ENCODE peak calls at places on chromosomes 2 and 18, in eight cellular contexts. S is endothelial cell, T is ovary, O is cardiac fibroblast, U is body of pancreas, A is HFF-Myc, J is fibroblast of lung, R is breast epithelium. C is an unnamed sample.

GRCh38 chr18:22345733-22346132 is 72.0 kb downstream of the CTAGE1 start:
- DNase-seq in S (no peak), T (no peak), O (no peak), U (no peak), A (no peak), J (no peak), R (no peak), C (no peak)

GRCh38 chr2:11669454-11670291 is at the start of gene NTSR2:
- DNase-seq in S (peak), T (peak), O (peak), U (peak), A (no peak), J (peak), R (no peak), C (no peak)

GRCh38 chr2:50953021-50953420 is 78.9 kb downstream of the NRXN1 start:
- DNase-seq in S (no peak), T (no peak), O (peak), U (no peak), A (no peak), J (peak), R (no peak), C (peak)

GRCh38 chr2:106044021-106044420 is 150.1 kb downstream of the UXS1 start:
- DNase-seq in S (no peak), T (no peak), O (no peak), U (no peak), A (no peak), J (no peak), R (no peak), C (no peak)

GRCh38 chr18:21672868-21673267 is 31.7 kb downstream of the ABHD3 start:
- DNase-seq in S (no peak), T (no peak), O (peak), U (peak), A (peak), J (peak), R (peak), C (peak)

GRCh38 chr2:11998218-11998617 is 251.8 kb downstream of the LPIN1 start:
- DNase-seq in S (no peak), T (no peak), O (peak), U (no peak), A (no peak), J (no peak), R (no peak), C (no peak)

GRCh38 chr2:74975016-74975415 is 16.6 kb downstream of the POLE4 start:
- DNase-seq in S (no peak), T (no peak), O (no peak), U (no peak), A (no peak), J (no peak), R (no peak), C (no peak)

GRCh38 chr2:33432871-33433270 is 43.6 kb upstream of the RASGRP3 start:
- DNase-seq in S (no peak), T (no peak), O (no peak), U (no peak), A (no peak), J (no peak), R (no peak), C (no peak)

GRCh38 chr2:185372188-185372587 is 366.4 kb upstream of the FSIP2 start:
- DNase-seq in S (no peak), T (no peak), O (peak), U (peak), A (no peak), J (peak), R (no peak), C (peak)

GRCh38 chr2:160365691-160366367 is 127.8 kb downstream of the RBMS1 start:
- DNase-seq in S (no peak), T (peak), O (peak), U (no peak), A (no peak), J (no peak), R (no peak), C (no peak)

GRCh38 chr18:51049137-51049536 is 19.1 kb downstream of the SMAD4 start:
- DNase-seq in S (no peak), T (no peak), O (no peak), U (no peak), A (no peak), J (no peak), R (no peak), C (no peak)

GRCh38 chr2:155309483-155309882 is 611.0 kb downstream of the KCNJ3 start:
- DNase-seq in S (no peak), T (no peak), O (no peak), U (no peak), A (no peak), J (no peak), R (no peak), C (no peak)

GRCh38 chr2:137873860-137874259 is 90.4 kb upstream of the HNMT start:
- DNase-seq in S (no peak), T (no peak), O (no peak), U (no peak), A (no peak), J (no peak), R (no peak), C (no peak)

GRCh38 chr2:215027775-215028174 is 110.7 kb downstream of the ABCA12 start:
- DNase-seq in S (no peak), T (no peak), O (no peak), U (no peak), A (no peak), J (no peak), R (no peak), C (no peak)

GRCh38 chr18:70621710-70622109 is 332.9 kb downstream of the SOCS6 start:
- DNase-seq in S (no peak), T (no peak), O (no peak), U (no peak), A (no peak), J (no peak), R (no peak), C (peak)

GRCh38 chr2:192534076-192534475 is 339.3 kb upstream of the TMEFF2 start:
- DNase-seq in S (no peak), T (no peak), O (no peak), U (no peak), A (no peak), J (no peak), R (no peak), C (no peak)

GRCh38 chr2:105697781-105698449 is 46.8 kb upstream of the NCK2 start:
- DNase-seq in S (no peak), T (no peak), O (no peak), U (peak), A (no peak), J (no peak), R (peak), C (no peak)

GRCh38 chr2:95289251-95289650 is 7.9 kb upstream of the KCNIP3 start:
- DNase-seq in S (no peak), T (no peak), O (no peak), U (no peak), A (no peak), J (no peak), R (no peak), C (no peak)

GRCh38 chr2:219165058-219165930 is 4.5 kb downstream of the SLC23A3 start:
- DNase-seq in S (no peak), T (no peak), O (no peak), U (no peak), A (no peak), J (no peak), R (no peak), C (no peak)

GRCh38 chr18:58216071-58216471 is 172.0 kb downstream of the NEDD4L start:
- DNase-seq in S (no peak), T (no peak), O (peak), U (no peak), A (no peak), J (peak), R (no peak), C (peak)

GRCh38 chr2:118800736-118801135 is 46.7 kb downstream of the EN1 start:
- DNase-seq in S (no peak), T (no peak), O (peak), U (no peak), A (no peak), J (no peak), R (no peak), C (no peak)

GRCh38 chr2:171545086-171545485 is 22.8 kb downstream of the CYBRD1 start:
- DNase-seq in S (no peak), T (no peak), O (peak), U (no peak), A (no peak), J (no peak), R (no peak), C (no peak)

GRCh38 chr2:205465791-205466190 is 216.5 kb upstream of the NRP2 start:
- DNase-seq in S (no peak), T (no peak), O (no peak), U (no peak), A (no peak), J (no peak), R (no peak), C (no peak)

GRCh38 chr2:140600116-140600515 is 1530.7 kb downstream of the LRP1B start:
- DNase-seq in S (no peak), T (no peak), O (peak), U (no peak), A (no peak), J (peak), R (no peak), C (no peak)

GRCh38 chr2:19038096-19039015 is 320.1 kb downstream of the OSR1 start:
- DNase-seq in S (no peak), T (no peak), O (peak), U (no peak), A (peak), J (peak), R (no peak), C (no peak)

GRCh38 chr2:119223521-119224390 is at the start of gene STEAP3:
- DNase-seq in S (peak), T (peak), O (peak), U (peak), A (no peak), J (peak), R (peak), C (peak)

GRCh38 chr18:56001576-56001975 is 413.6 kb upstream of the TCF4 start:
- DNase-seq in S (no peak), T (no peak), O (peak), U (no peak), A (no peak), J (no peak), R (no peak), C (no peak)

GRCh38 chr18:25587545-25587944 is 235.6 kb upstream of the ZNF521 start:
- DNase-seq in S (no peak), T (no peak), O (no peak), U (no peak), A (no peak), J (peak), R (no peak), C (no peak)

GRCh38 chr18:62883937-62884735 is 168.8 kb downstream of the PHLPP1 start:
- DNase-seq in S (no peak), T (no peak), O (no peak), U (no peak), A (no peak), J (no peak), R (no peak), C (no peak)

GRCh38 chr2:43391877-43392214 is 165.4 kb upstream of the ZFP36L2 start:
- DNase-seq in S (no peak), T (peak), O (peak), U (no peak), A (no peak), J (peak), R (no peak), C (no peak)

DNA sequence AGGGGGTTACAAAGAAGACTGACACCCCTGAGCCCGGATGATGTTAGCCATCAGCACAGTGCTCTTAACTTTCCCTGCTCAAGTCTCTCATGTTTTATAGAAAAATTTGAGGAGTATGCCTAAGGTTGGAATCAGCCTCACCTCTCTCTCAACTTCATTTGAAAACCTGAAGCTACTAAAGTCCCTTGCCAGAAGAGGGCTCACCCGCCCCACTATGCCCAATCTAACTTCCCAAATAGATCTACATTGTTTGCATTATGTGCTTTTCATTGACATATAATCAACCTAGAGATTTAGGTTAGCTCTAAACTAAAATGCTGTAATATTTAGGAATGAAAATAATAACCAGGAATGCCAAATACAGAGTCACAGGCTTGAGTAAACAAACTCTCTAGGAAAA is 305.4 kb downstream of the NCKAP5 start:
- DNase-seq in S (no peak), T (no peak), O (peak), U (no peak), A (no peak), J (peak), R (no peak), C (peak)
- TF ChIP-seq CTCF in S (no peak), T (no peak), O (peak), U (peak), A (no peak), J (peak), R (no peak), C (no peak)

DNA sequence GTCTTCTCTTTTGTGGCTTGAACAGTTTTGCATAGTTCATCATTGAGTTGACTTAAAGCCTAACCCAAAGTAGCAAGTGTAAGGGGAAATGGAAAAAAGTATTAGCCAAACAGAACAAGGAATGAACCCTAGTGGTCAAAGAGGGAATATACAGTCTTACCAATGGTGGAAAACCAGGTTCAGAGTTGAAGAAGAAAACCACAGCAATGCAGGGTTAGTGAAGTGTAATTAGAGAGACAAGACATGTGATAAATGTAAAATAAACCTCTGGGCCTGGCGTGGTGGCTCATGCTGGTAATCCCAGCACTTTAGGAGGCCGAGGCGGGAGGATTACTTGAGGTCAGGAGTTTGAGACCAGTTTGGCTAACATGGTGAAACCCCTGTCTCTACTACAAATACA is 2.4 kb downstream of the TTN start:
- DNase-seq in S (no peak), T (no peak), O (peak), U (no peak), A (peak), J (peak), R (no peak), C (no peak)
- TF ChIP-seq CTCF in S (peak), T (no peak), O (peak), U (no peak), A (peak), J (peak), R (no peak), C (peak)

GRCh38 chr2:216770050-216770449 is 74.7 kb upstream of the IGFBP5 start:
- DNase-seq in S (no peak), T (no peak), O (no peak), U (no peak), A (no peak), J (no peak), R (no peak), C (no peak)

GRCh38 chr2:216765810-216766259 is 70.5 kb upstream of the IGFBP5 start:
- DNase-seq in S (peak), T (peak), O (peak), U (no peak), A (no peak), J (no peak), R (no peak), C (no peak)

GRCh38 chr2:216773072-216773471 is 77.7 kb upstream of the IGFBP5 start:
- DNase-seq in S (no peak), T (no peak), O (no peak), U (no peak), A (no peak), J (peak), R (no peak), C (no peak)

GRCh38 chr2:216774180-216774579 is 78.8 kb upstream of the IGFBP5 start:
- DNase-seq in S (no peak), T (no peak), O (no peak), U (no peak), A (no peak), J (no peak), R (no peak), C (no peak)

GRCh38 chr2:216768908-216769401 is 73.6 kb upstream of the IGFBP5 start:
- DNase-seq in S (no peak), T (no peak), O (peak), U (no peak), A (no peak), J (no peak), R (no peak), C (no peak)
- TF ChIP-seq CTCF in S (no peak), T (no peak), O (peak), U (no peak), A (no peak), J (no peak), R (no peak), C (no peak)

GRCh38 chr2:47653036-47653435 is 129.9 kb upstream of the MSH6 start:
- DNase-seq in S (no peak), T (no peak), O (no peak), U (no peak), A (no peak), J (no peak), R (no peak), C (no peak)

GRCh38 chr2:47654790-47655562 is 128.0 kb upstream of the MSH6 start:
- DNase-seq in S (no peak), T (no peak), O (no peak), U (no peak), A (no peak), J (no peak), R (no peak), C (no peak)

GRCh38 chr2:47655563-47655880 is 127.4 kb upstream of the MSH6 start:
- DNase-seq in S (no peak), T (no peak), O (no peak), U (no peak), A (no peak), J (no peak), R (no peak), C (no peak)

GRCh38 chr2:47652041-47652713 is 130.8 kb upstream of the MSH6 start:
- DNase-seq in S (no peak), T (no peak), O (no peak), U (no peak), A (no peak), J (no peak), R (no peak), C (no peak)

DNA sequence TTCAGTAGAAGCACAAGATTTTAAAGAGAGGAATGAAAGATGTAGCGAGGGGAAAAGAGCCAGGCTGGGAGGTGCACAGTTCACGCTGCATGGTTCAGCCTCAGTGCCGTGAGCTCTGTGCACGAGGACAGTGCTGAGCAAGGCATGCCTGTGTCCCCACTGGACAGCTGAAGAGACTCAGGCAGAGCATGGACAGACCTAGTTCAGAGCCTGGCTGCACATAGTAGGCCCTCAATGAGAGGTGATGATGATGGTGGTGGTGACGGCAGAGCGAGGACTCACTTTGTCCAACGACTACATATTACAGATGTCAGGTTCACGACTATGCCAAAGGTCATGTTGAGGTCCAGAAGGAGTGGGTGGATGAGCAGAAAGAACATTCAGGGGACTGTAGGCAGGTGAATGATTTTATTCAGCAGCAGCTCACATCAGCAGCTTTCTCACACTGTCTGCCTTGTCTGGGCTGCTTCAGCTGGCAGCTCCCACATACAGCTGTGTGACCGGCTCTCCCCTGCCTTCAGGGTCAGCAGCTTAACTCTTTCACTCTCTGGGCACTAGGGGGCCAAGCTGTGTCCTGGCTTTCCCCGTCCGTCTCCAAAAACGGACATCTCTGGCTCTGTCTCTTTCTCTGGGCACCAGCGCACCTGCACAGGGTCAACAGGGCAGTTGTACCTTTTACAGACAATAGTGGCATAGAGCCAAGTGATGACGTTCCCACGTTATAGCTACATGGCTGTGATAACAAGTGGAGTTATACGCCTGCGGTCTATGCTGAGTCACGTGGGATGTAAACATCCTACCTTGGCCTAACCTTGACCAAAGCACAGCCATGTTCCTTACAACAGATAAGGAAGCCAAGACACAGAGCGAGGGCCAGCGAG is 128.8 kb upstream of the MSH6 start:
- DNase-seq in S (peak), T (peak), O (peak), U (peak), A (no peak), J (peak), R (no peak), C (peak)
- TF ChIP-seq CTCF in S (peak), T (no peak), O (peak), U (no peak), A (peak), J (peak), R (no peak), C (peak)

GRCh38 chr18:41096504-41096903 is 858.5 kb upstream of the PIK3C3 start:
- DNase-seq in S (peak), T (no peak), O (peak), U (no peak), A (no peak), J (peak), R (no peak), C (no peak)
- TF ChIP-seq CTCF in S (no peak), T (no peak), O (no peak), U (peak), A (no peak), J (no peak), R (no peak), C (no peak)

DNA sequence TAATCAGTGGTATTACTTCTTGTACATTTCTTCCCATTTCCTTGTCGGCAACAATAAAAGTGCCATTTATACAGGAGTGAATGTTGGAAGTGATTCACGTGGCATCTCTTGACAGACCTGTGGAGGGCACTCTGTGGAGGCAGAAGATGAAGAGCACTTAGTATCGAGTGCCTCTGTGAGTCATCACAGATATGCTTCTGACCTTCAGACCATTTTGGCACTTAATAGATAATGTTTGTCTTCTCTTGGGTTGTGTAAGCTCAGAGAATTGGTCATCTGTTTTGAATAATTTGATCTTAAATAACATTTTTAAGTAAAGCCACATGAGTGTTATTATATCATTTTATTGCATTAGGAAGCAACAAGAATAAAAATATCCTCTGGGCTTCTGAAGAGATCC is 305.5 kb downstream of the PTPRM start:
- DNase-seq in S (no peak), T (no peak), O (peak), U (no peak), A (peak), J (peak), R (no peak), C (peak)
- TF ChIP-seq CTCF in S (no peak), T (no peak), O (peak), U (no peak), A (peak), J (peak), R (no peak), C (no peak)

DNA sequence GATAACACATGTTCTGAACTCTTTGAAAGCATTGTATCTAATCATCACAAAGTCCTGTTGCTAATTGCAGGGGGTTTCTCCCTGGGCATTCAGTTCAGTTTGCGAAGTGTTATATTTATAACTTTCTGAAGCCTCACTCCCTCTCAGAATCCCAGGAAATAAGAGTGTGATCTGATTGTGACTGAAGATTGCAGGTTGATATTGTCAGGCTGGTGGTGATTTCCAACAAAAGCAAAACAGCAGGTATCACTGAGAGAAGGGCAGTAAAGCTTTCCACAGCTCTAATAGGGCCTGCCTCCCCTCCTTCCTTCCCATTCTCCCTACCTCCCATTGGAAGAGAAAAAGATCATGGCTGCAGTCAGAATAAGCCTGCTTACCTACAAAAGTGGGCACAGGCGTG is 466.7 kb upstream of the FSHR start:
- DNase-seq in S (no peak), T (no peak), O (no peak), U (no peak), A (no peak), J (no peak), R (no peak), C (no peak)
- TF ChIP-seq CTCF in S (no peak), T (no peak), O (no peak), U (no peak), A (no peak), J (no peak), R (no peak), C (no peak)